ENCODE peak calls at places on chromosomes 3 and 15, in nine cellular contexts. T is fibroblast of lung, F is pancreas, V is thyroid gland, P is body of pancreas, R is uterus, G is GM23338, Q is psoas muscle, H is cardiac muscle cell. L is an unnamed sample. For H3K4me1, the result is how much of the 10 kb centered on the place peaks cover.

GRCh38 chr3:40930772-40931171 is 268.5 kb upstream of the CTNNB1 start:
- DNase-seq in T (no peak), F (peak), V (peak), P (peak), R (no peak), G (no peak), Q (no peak), H (no peak), L (no peak)

GRCh38 chr3:156151824-156152428 is 31.5 kb downstream of the KCNAB1 start:
- DNase-seq in T (peak), F (peak), V (peak), P (peak), R (peak), G (peak), Q (peak), H (peak), L (peak)

GRCh38 chr3:164094546-164094945 is 983.8 kb downstream of the SI start:
- DNase-seq in T (no peak), F (no peak), V (no peak), P (no peak), R (no peak), G (no peak), Q (no peak), H (no peak), L (no peak)

GRCh38 chr3:174243194-174243593 is 615.9 kb upstream of the NAALADL2 start:
- DNase-seq in T (peak), F (no peak), V (no peak), P (no peak), R (no peak), G (no peak), Q (no peak), H (no peak), L (no peak)

GRCh38 chr3:27607370-27607769 is 114.8 kb downstream of the EOMES start:
- DNase-seq in T (peak), F (no peak), V (no peak), P (no peak), R (no peak), G (peak), Q (no peak), H (no peak), L (no peak)

GRCh38 chr15:88401972-88402656 is 65.1 kb downstream of the MRPL46 start:
- DNase-seq in T (no peak), F (no peak), V (no peak), P (no peak), R (no peak), G (peak), Q (no peak), H (peak), L (no peak)

GRCh38 chr15:75597667-75598341 is 18.7 kb upstream of the PTPN9 start:
- DNase-seq in T (no peak), F (no peak), V (peak), P (peak), R (no peak), G (peak), Q (no peak), H (no peak), L (no peak)

GRCh38 chr15:69719527-69719926 is 266.9 kb downstream of the RPLP1 start:
- DNase-seq in T (peak), F (no peak), V (no peak), P (no peak), R (no peak), G (no peak), Q (no peak), H (no peak), L (no peak)

GRCh38 chr3:19934098-19934566 is at the start of gene EFHB:
- DNase-seq in T (peak), F (peak), V (peak), P (peak), R (no peak), G (peak), Q (no peak), H (peak), L (peak)

GRCh38 chr15:49987896-49988295 is 131.1 kb downstream of the ATP8B4 start:
- DNase-seq in T (no peak), F (no peak), V (no peak), P (no peak), R (no peak), G (no peak), Q (no peak), H (no peak), L (no peak)

GRCh38 chr3:118909751-118910150 is 124.9 kb downstream of the IGSF11 start:
- DNase-seq in T (peak), F (no peak), V (no peak), P (no peak), R (no peak), G (no peak), Q (no peak), H (no peak), L (no peak)

GRCh38 chr3:25144430-25144829 is 283.6 kb upstream of the RARB start:
- DNase-seq in T (no peak), F (no peak), V (no peak), P (no peak), R (no peak), G (no peak), Q (no peak), H (no peak), L (no peak)

GRCh38 chr3:172140499-172141391 is 101.4 kb downstream of the FNDC3B start:
- DNase-seq in T (peak), F (peak), V (peak), P (peak), R (peak), G (peak), Q (no peak), H (peak), L (peak)

GRCh38 chr3:23203651-23204111 is 554 bp downstream of the UBE2E2 start:
- DNase-seq in T (no peak), F (peak), V (peak), P (peak), R (no peak), G (peak), Q (peak), H (peak), L (peak)

GRCh38 chr3:97914390-97914789 is 57.8 kb downstream of the RIOX2 start:
- DNase-seq in T (peak), F (no peak), V (no peak), P (no peak), R (no peak), G (no peak), Q (no peak), H (no peak), L (no peak)

GRCh38 chr15:58677426-58677825 is 72.1 kb downstream of the ADAM10 start:
- DNase-seq in T (no peak), F (no peak), V (no peak), P (no peak), R (no peak), G (no peak), Q (no peak), H (no peak), L (no peak)

GRCh38 chr15:71735013-71735757 is 75.2 kb upstream of the NR2E3 start:
- DNase-seq in T (no peak), F (no peak), V (no peak), P (no peak), R (no peak), G (no peak), Q (no peak), H (no peak), L (no peak)

GRCh38 chr3:107428051-107428858 is 51.0 kb downstream of the CCDC54 start:
- DNase-seq in T (no peak), F (no peak), V (no peak), P (no peak), R (no peak), G (no peak), Q (no peak), H (no peak), L (no peak)

GRCh38 chr3:16533928-16534913 is 20.7 kb upstream of the RFTN1 start:
- DNase-seq in T (no peak), F (no peak), V (no peak), P (no peak), R (peak), G (peak), Q (no peak), H (peak), L (no peak)

GRCh38 chr3:14425574-14426304 is 23.3 kb downstream of the SLC6A6 start:
- DNase-seq in T (peak), F (no peak), V (no peak), P (no peak), R (no peak), G (no peak), Q (no peak), H (no peak), L (no peak)

GRCh38 chr3:173584834-173585831 is 187.6 kb downstream of the NLGN1 start:
- DNase-seq in T (peak), F (peak), V (peak), P (peak), R (no peak), G (peak), Q (peak), H (peak), L (no peak)

GRCh38 chr3:47152578-47152977 is 11.3 kb downstream of the SETD2 start:
- DNase-seq in T (peak), F (no peak), V (no peak), P (no peak), R (no peak), G (peak), Q (no peak), H (no peak), L (no peak)

GRCh38 chr3:55013145-55013544 is 85.3 kb upstream of the LRTM1 start:
- DNase-seq in T (peak), F (no peak), V (peak), P (no peak), R (no peak), G (peak), Q (no peak), H (no peak), L (peak)

GRCh38 chr15:71364117-71364584 is 248.9 kb downstream of the THSD4 start:
- DNase-seq in T (no peak), F (no peak), V (no peak), P (no peak), R (no peak), G (no peak), Q (no peak), H (no peak), L (no peak)

GRCh38 chr3:29763115-29763514 is 482.2 kb downstream of the RBMS3 start:
- DNase-seq in T (no peak), F (no peak), V (no peak), P (no peak), R (no peak), G (no peak), Q (no peak), H (no peak), L (no peak)

GRCh38 chr3:197135212-197135611 is 105.6 kb upstream of the MELTF start:
- DNase-seq in T (peak), F (no peak), V (no peak), P (no peak), R (no peak), G (no peak), Q (no peak), H (no peak), L (no peak)

GRCh38 chr3:111200027-111200426 is 128.4 kb downstream of the NECTIN3 start:
- DNase-seq in T (peak), F (no peak), V (no peak), P (no peak), R (no peak), G (peak), Q (no peak), H (no peak), L (no peak)

GRCh38 chr15:79608041-79608440 is 175.9 kb downstream of the MINAR1 start:
- DNase-seq in T (no peak), F (no peak), V (no peak), P (no peak), R (no peak), G (no peak), Q (no peak), H (no peak), L (no peak)

GRCh38 chr3:30607032-30607833 is 832 bp downstream of the TGFBR2 start:
- DNase-seq in T (peak), F (peak), V (peak), P (peak), R (peak), G (peak), Q (peak), H (peak), L (peak)

GRCh38 chr3:45100998-45101407 is 45.2 kb downstream of the CDCP1 start:
- DNase-seq in T (peak), F (no peak), V (no peak), P (no peak), R (no peak), G (no peak), Q (no peak), H (no peak), L (no peak)

GRCh38 chr3:140092883-140093536 is 158.0 kb downstream of the CLSTN2 start:
- DNase-seq in T (no peak), F (no peak), V (no peak), P (no peak), R (no peak), G (peak), Q (no peak), H (no peak), L (no peak)
- TF ChIP-seq CTCF in T (no peak), F (no peak), V (no peak), P (no peak), R (no peak), G (peak), Q (peak), H (no peak), L (no peak)

GRCh38 chr3:49711489-49711888 is 8.0 kb downstream of the AMIGO3 start:
- DNase-seq in T (no peak), F (no peak), V (no peak), P (no peak), R (no peak), G (no peak), Q (peak), H (no peak), L (no peak)
- H3K4me1 ChIP-seq in T (under half), F (under half), V (under half), P (under half), R (under half), G (under half), Q (under half), H (under half), L (under half)

DNA sequence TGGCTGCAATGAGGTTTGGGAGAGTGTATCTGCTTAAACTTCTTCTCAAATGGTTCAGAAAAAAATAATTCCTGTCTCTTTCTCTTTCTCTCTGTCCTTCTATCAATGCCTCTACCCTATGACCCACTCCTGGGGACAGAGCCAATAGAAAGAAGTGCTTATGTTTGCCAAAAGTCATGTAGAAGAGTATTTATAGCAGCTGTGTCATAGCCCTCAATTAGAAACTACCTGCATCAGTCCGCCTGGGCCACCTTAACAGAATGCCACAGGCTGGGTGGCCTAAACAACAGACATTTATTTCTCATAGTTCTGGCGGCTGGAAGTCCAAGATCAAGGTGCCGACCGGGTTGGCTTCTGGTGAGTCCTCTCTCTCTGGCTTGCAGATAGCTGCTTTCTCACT is 92.5 kb downstream of the HMG20A start:
- DNase-seq in T (peak), F (no peak), V (no peak), P (no peak), R (no peak), G (no peak), Q (no peak), H (no peak), L (no peak)
- H3K4me3 ChIP-seq in T (no peak), F (no peak), V (no peak), P (no peak), R (no peak), G (no peak), Q (no peak), H (no peak), L (no peak)

DNA sequence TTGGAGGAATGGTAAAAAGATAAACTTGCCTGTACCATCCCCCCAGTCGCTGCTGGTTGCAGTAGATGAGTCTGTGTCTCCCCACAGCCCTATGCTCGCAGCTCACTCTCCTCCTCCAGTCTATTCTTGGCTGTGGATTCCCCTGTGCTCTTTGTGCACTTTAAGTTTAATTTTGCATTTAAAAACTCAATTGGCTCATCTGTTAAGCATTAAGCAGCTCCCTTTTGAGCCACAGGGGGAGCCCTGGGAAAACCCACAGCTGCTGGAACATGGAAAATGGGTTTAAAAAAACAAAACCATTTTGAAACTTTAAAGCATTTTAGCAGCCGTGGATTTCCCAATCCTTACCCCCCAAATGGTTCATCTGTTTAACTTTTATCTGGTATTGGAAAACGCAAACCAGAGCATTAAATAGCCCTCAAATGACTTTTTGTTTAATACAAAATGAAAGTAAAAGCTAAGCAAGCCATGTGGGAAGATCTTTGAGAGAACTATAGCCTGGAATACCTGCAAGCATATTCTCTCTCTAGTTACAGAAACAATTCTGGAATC is 536.9 kb downstream of the ZIC1 start:
- DNase-seq in T (peak), F (peak), V (peak), P (peak), R (peak), G (peak), Q (peak), H (peak), L (peak)
- TF ChIP-seq CTCF in T (peak), F (no peak), V (peak), P (peak), R (peak), G (peak), Q (peak), H (peak), L (peak)

GRCh38 chr3:7194081-7194835 is 333.3 kb downstream of the GRM7 start:
- DNase-seq in T (no peak), F (no peak), V (no peak), P (no peak), R (no peak), G (no peak), Q (no peak), H (no peak), L (no peak)

GRCh38 chr3:7195934-7196333 is 335.0 kb downstream of the GRM7 start:
- DNase-seq in T (no peak), F (no peak), V (no peak), P (no peak), R (no peak), G (no peak), Q (no peak), H (no peak), L (no peak)

GRCh38 chr3:7188551-7188950 is 327.6 kb downstream of the GRM7 start:
- DNase-seq in T (peak), F (no peak), V (no peak), P (no peak), R (no peak), G (no peak), Q (no peak), H (no peak), L (no peak)

GRCh38 chr3:7190094-7190493 is 329.2 kb downstream of the GRM7 start:
- DNase-seq in T (peak), F (no peak), V (no peak), P (no peak), R (no peak), G (no peak), Q (no peak), H (no peak), L (no peak)

GRCh38 chr3:7193271-7193670 is 332.4 kb downstream of the GRM7 start:
- DNase-seq in T (no peak), F (no peak), V (no peak), P (no peak), R (no peak), G (no peak), Q (no peak), H (no peak), L (no peak)
- H3K4me1 ChIP-seq in T (under half), F (under half), V (under half), P (under half), R (under half), G (under half), Q (under half), H (under half), L (under half)

GRCh38 chr3:133269393-133269792 is 130.5 kb upstream of the BFSP2 start:
- DNase-seq in T (no peak), F (no peak), V (no peak), P (no peak), R (no peak), G (no peak), Q (no peak), H (no peak), L (no peak)

GRCh38 chr3:133259767-133260166 is 140.1 kb upstream of the BFSP2 start:
- DNase-seq in T (no peak), F (no peak), V (no peak), P (no peak), R (no peak), G (no peak), Q (no peak), H (no peak), L (no peak)

GRCh38 chr3:133262371-133262770 is 137.5 kb upstream of the BFSP2 start:
- DNase-seq in T (no peak), F (no peak), V (no peak), P (no peak), R (no peak), G (no peak), Q (no peak), H (no peak), L (no peak)

GRCh38 chr3:133268772-133269171 is 131.1 kb upstream of the BFSP2 start:
- DNase-seq in T (no peak), F (no peak), V (no peak), P (no peak), R (no peak), G (no peak), Q (no peak), H (no peak), L (no peak)

GRCh38 chr3:133264920-133265319 is 134.9 kb upstream of the BFSP2 start:
- DNase-seq in T (no peak), F (no peak), V (no peak), P (no peak), R (no peak), G (no peak), Q (no peak), H (no peak), L (no peak)
- H3K4me3 ChIP-seq in T (no peak), F (no peak), V (no peak), P (no peak), R (no peak), G (no peak), Q (no peak), H (no peak), L (no peak)

DNA sequence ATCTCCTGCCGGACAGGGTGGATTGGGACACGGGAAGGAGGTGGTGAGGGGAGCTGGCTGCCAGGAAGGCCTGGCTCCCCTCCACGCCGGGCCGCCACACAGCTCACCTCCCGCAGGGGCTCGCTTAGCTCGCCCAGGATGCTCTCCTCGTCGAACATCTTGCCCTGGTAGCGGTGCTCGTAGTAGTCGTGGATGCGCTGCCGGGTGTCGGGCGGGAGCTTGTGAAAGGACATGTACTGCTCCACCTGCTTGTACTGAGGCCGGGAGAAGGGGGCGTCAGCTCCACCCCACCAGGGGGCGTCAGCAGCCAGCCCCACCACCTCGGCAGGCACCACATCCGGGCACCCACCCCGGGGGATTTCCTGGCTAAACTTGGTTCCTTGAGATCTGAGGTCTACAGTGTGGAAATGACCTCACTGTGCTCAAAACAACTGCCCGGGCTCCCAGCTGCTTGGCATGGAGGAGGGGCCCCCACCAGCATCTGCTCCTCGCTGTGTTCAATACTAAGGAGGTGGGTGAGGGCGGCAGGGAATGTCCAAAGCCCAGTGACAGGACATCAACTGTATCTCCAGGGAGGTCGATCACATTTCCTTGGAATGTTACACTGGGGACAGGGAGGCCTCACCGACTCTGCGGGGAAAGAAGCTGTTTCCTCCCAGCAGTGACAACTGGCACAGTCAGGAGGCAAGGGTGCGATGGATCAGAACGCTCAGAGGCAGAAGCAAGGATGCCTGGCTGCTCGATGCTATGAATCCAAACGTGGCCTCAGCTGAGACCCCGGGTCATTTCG is 43.4 kb downstream of the HCN4 start:
- DNase-seq in T (no peak), F (no peak), V (no peak), P (no peak), R (no peak), G (peak), Q (no peak), H (no peak), L (peak)
- TF ChIP-seq CTCF in T (no peak), F (no peak), V (no peak), P (no peak), R (no peak), G (peak), Q (no peak), H (peak), L (no peak)